ENCODE peak calls at places on chromosome 18, in nine cellular contexts. One of them, this sample, is unnamed.
A peak's percentile ranks its signal among the peaks of the same experiment; 100 is the strongest.

GRCh38 chr18:66495844-66496243 is 108.0 kb downstream of the CDH19 start:
- DNase-seq in fibroblast of the conjunctiva: no peak
- DNase-seq in EH: no peak
- DNase-seq in NCI-H69: peak; percentile 91
- DNase-seq in G401: peak; percentile 78
- DNase-seq in NCI-H2029 treated with DMSO at 0.1 percent for 48 hours: no peak
- DNase-seq in CD4-positive, alpha-beta T cell: no peak
- DNase-seq in endothelial cell: peak; percentile 85
- DNase-seq in T follicular helper cell: no peak
- DNase-seq in this sample: no peak

GRCh38 chr18:13241893-13242175 is 23.3 kb downstream of the LDLRAD4 start:
- DNase-seq in fibroblast of the conjunctiva: no peak
- DNase-seq in EH: no peak
- DNase-seq in NCI-H69: no peak
- DNase-seq in G401: no peak
- DNase-seq in NCI-H2029 treated with DMSO at 0.1 percent for 48 hours: no peak
- DNase-seq in CD4-positive, alpha-beta T cell: no peak
- DNase-seq in endothelial cell: no peak
- DNase-seq in T follicular helper cell: no peak
- DNase-seq in this sample: no peak

GRCh38 chr18:7809978-7810377 is 242.9 kb downstream of the PTPRM start:
- DNase-seq in fibroblast of the conjunctiva: no peak
- DNase-seq in EH: no peak
- DNase-seq in NCI-H69: no peak
- DNase-seq in G401: no peak
- DNase-seq in NCI-H2029 treated with DMSO at 0.1 percent for 48 hours: no peak
- DNase-seq in CD4-positive, alpha-beta T cell: no peak
- DNase-seq in endothelial cell: no peak
- DNase-seq in T follicular helper cell: no peak
- DNase-seq in this sample: no peak

GRCh38 chr18:21391074-21391673 is 149.1 kb downstream of the GREB1L start:
- DNase-seq in fibroblast of the conjunctiva: peak; percentile 5
- DNase-seq in EH: peak; percentile 78
- DNase-seq in NCI-H69: peak; percentile 100
- DNase-seq in G401: no peak
- DNase-seq in NCI-H2029 treated with DMSO at 0.1 percent for 48 hours: no peak
- DNase-seq in CD4-positive, alpha-beta T cell: no peak
- DNase-seq in endothelial cell: no peak
- DNase-seq in T follicular helper cell: no peak
- DNase-seq in this sample: no peak

GRCh38 chr18:63159590-63159989 is 160.0 kb downstream of the BCL2 start:
- DNase-seq in fibroblast of the conjunctiva: no peak
- DNase-seq in EH: no peak
- DNase-seq in NCI-H69: no peak
- DNase-seq in G401: no peak
- DNase-seq in NCI-H2029 treated with DMSO at 0.1 percent for 48 hours: no peak
- DNase-seq in CD4-positive, alpha-beta T cell: no peak
- DNase-seq in endothelial cell: no peak
- DNase-seq in T follicular helper cell: no peak
- DNase-seq in this sample: no peak

GRCh38 chr18:51120809-51121596 is 76.5 kb downstream of the MEX3C start:
- DNase-seq in fibroblast of the conjunctiva: no peak
- DNase-seq in EH: no peak
- DNase-seq in NCI-H69: no peak
- DNase-seq in G401: no peak
- DNase-seq in NCI-H2029 treated with DMSO at 0.1 percent for 48 hours: no peak
- DNase-seq in CD4-positive, alpha-beta T cell: no peak
- DNase-seq in endothelial cell: no peak
- DNase-seq in T follicular helper cell: no peak
- DNase-seq in this sample: no peak

GRCh38 chr18:5546660-5547059 is 2.9 kb upstream of the EPB41L3 start:
- DNase-seq in fibroblast of the conjunctiva: peak; percentile 65
- DNase-seq in EH: peak; percentile 3
- DNase-seq in NCI-H69: peak; percentile 89
- DNase-seq in G401: peak; percentile 82
- DNase-seq in NCI-H2029 treated with DMSO at 0.1 percent for 48 hours: no peak
- DNase-seq in CD4-positive, alpha-beta T cell: no peak
- DNase-seq in endothelial cell: peak; percentile 41
- DNase-seq in T follicular helper cell: no peak
- DNase-seq in this sample: no peak

GRCh38 chr18:24443870-24444269 is 16.6 kb upstream of the HRH4 start:
- DNase-seq in fibroblast of the conjunctiva: no peak
- DNase-seq in EH: no peak
- DNase-seq in NCI-H69: no peak
- DNase-seq in G401: no peak
- DNase-seq in NCI-H2029 treated with DMSO at 0.1 percent for 48 hours: no peak
- DNase-seq in CD4-positive, alpha-beta T cell: no peak
- DNase-seq in endothelial cell: no peak
- DNase-seq in T follicular helper cell: no peak
- DNase-seq in this sample: no peak

GRCh38 chr18:62399781-62400308 is 74.7 kb downstream of the TNFRSF11A start:
- DNase-seq in fibroblast of the conjunctiva: no peak
- DNase-seq in EH: no peak
- DNase-seq in NCI-H69: peak; percentile 97
- DNase-seq in G401: no peak
- DNase-seq in NCI-H2029 treated with DMSO at 0.1 percent for 48 hours: peak; percentile 29
- DNase-seq in CD4-positive, alpha-beta T cell: no peak
- DNase-seq in endothelial cell: peak; percentile 27
- DNase-seq in T follicular helper cell: no peak
- DNase-seq in this sample: no peak

GRCh38 chr18:76462326-76462694 is 32.7 kb downstream of the ZNF516 start:
- DNase-seq in fibroblast of the conjunctiva: no peak
- DNase-seq in EH: no peak
- DNase-seq in NCI-H69: no peak
- DNase-seq in G401: no peak
- DNase-seq in NCI-H2029 treated with DMSO at 0.1 percent for 48 hours: no peak
- DNase-seq in CD4-positive, alpha-beta T cell: no peak
- DNase-seq in endothelial cell: no peak
- DNase-seq in T follicular helper cell: no peak
- DNase-seq in this sample: no peak

GRCh38 chr18:63224574-63224973 is 95.0 kb downstream of the BCL2 start:
- DNase-seq in fibroblast of the conjunctiva: no peak
- DNase-seq in EH: no peak
- DNase-seq in NCI-H69: no peak
- DNase-seq in G401: no peak
- DNase-seq in NCI-H2029 treated with DMSO at 0.1 percent for 48 hours: no peak
- DNase-seq in CD4-positive, alpha-beta T cell: no peak
- DNase-seq in endothelial cell: no peak
- DNase-seq in T follicular helper cell: no peak
- DNase-seq in this sample: no peak

GRCh38 chr18:80169607-80170006 is 60.5 kb downstream of the ADNP2 start:
- DNase-seq in fibroblast of the conjunctiva: no peak
- DNase-seq in EH: no peak
- DNase-seq in NCI-H69: no peak
- DNase-seq in G401: no peak
- DNase-seq in NCI-H2029 treated with DMSO at 0.1 percent for 48 hours: no peak
- DNase-seq in CD4-positive, alpha-beta T cell: no peak
- DNase-seq in endothelial cell: no peak
- DNase-seq in T follicular helper cell: no peak
- DNase-seq in this sample: no peak

GRCh38 chr18:13450289-13451207 is 232.0 kb downstream of the LDLRAD4 start:
- DNase-seq in fibroblast of the conjunctiva: no peak
- DNase-seq in EH: no peak
- DNase-seq in NCI-H69: no peak
- DNase-seq in G401: no peak
- DNase-seq in NCI-H2029 treated with DMSO at 0.1 percent for 48 hours: no peak
- DNase-seq in CD4-positive, alpha-beta T cell: no peak
- DNase-seq in endothelial cell: no peak
- DNase-seq in T follicular helper cell: no peak
- DNase-seq in this sample: no peak

GRCh38 chr18:55334875-55335274 is 253.1 kb downstream of the TCF4 start:
- DNase-seq in fibroblast of the conjunctiva: no peak
- DNase-seq in EH: no peak
- DNase-seq in NCI-H69: peak; percentile 99
- DNase-seq in G401: peak; percentile 83
- DNase-seq in NCI-H2029 treated with DMSO at 0.1 percent for 48 hours: no peak
- DNase-seq in CD4-positive, alpha-beta T cell: no peak
- DNase-seq in endothelial cell: no peak
- DNase-seq in T follicular helper cell: no peak
- DNase-seq in this sample: no peak

GRCh38 chr18:79518683-79519128 is 123.0 kb downstream of the NFATC1 start:
- DNase-seq in fibroblast of the conjunctiva: no peak
- DNase-seq in EH: no peak
- DNase-seq in NCI-H69: no peak
- DNase-seq in G401: no peak
- DNase-seq in NCI-H2029 treated with DMSO at 0.1 percent for 48 hours: no peak
- DNase-seq in CD4-positive, alpha-beta T cell: no peak
- DNase-seq in endothelial cell: peak; percentile 2
- DNase-seq in T follicular helper cell: no peak
- DNase-seq in this sample: no peak

GRCh38 chr18:6591491-6591890 is 138.0 kb upstream of the ARHGAP28 start:
- DNase-seq in fibroblast of the conjunctiva: no peak
- DNase-seq in EH: peak; percentile 72
- DNase-seq in NCI-H69: no peak
- DNase-seq in G401: no peak
- DNase-seq in NCI-H2029 treated with DMSO at 0.1 percent for 48 hours: no peak
- DNase-seq in CD4-positive, alpha-beta T cell: no peak
- DNase-seq in endothelial cell: no peak
- DNase-seq in T follicular helper cell: no peak
- DNase-seq in this sample: no peak

GRCh38 chr18:5339202-5339834 is 43.8 kb upstream of the ZBTB14 start:
- DNase-seq in fibroblast of the conjunctiva: no peak
- DNase-seq in EH: no peak
- DNase-seq in NCI-H69: no peak
- DNase-seq in G401: no peak
- DNase-seq in NCI-H2029 treated with DMSO at 0.1 percent for 48 hours: no peak
- DNase-seq in CD4-positive, alpha-beta T cell: no peak
- DNase-seq in endothelial cell: no peak
- DNase-seq in T follicular helper cell: no peak
- DNase-seq in this sample: no peak

GRCh38 chr18:66317243-66318090 is 286.4 kb downstream of the CDH19 start:
- DNase-seq in fibroblast of the conjunctiva: no peak
- DNase-seq in EH: no peak
- DNase-seq in NCI-H69: no peak
- DNase-seq in G401: no peak
- DNase-seq in NCI-H2029 treated with DMSO at 0.1 percent for 48 hours: no peak
- DNase-seq in CD4-positive, alpha-beta T cell: no peak
- DNase-seq in endothelial cell: no peak
- DNase-seq in T follicular helper cell: no peak
- DNase-seq in this sample: no peak

GRCh38 chr18:28805491-28805890 is 628.6 kb upstream of the CDH2 start:
- DNase-seq in fibroblast of the conjunctiva: no peak
- DNase-seq in EH: no peak
- DNase-seq in NCI-H69: no peak
- DNase-seq in G401: no peak
- DNase-seq in NCI-H2029 treated with DMSO at 0.1 percent for 48 hours: no peak
- DNase-seq in CD4-positive, alpha-beta T cell: no peak
- DNase-seq in endothelial cell: no peak
- DNase-seq in T follicular helper cell: no peak
- DNase-seq in this sample: no peak

GRCh38 chr18:59662008-59662701 is 35.1 kb downstream of the CCBE1 start:
- DNase-seq in fibroblast of the conjunctiva: no peak
- DNase-seq in EH: peak; percentile 66
- DNase-seq in NCI-H69: peak; percentile 94
- DNase-seq in G401: no peak
- DNase-seq in NCI-H2029 treated with DMSO at 0.1 percent for 48 hours: no peak
- DNase-seq in CD4-positive, alpha-beta T cell: no peak
- DNase-seq in endothelial cell: no peak
- DNase-seq in T follicular helper cell: no peak
- DNase-seq in this sample: no peak

GRCh38 chr18:79772108-79772864 is 25.5 kb upstream of the KCNG2 start:
- DNase-seq in fibroblast of the conjunctiva: no peak
- DNase-seq in EH: no peak
- DNase-seq in NCI-H69: no peak
- DNase-seq in G401: no peak
- DNase-seq in NCI-H2029 treated with DMSO at 0.1 percent for 48 hours: no peak
- DNase-seq in CD4-positive, alpha-beta T cell: no peak
- DNase-seq in endothelial cell: no peak
- DNase-seq in T follicular helper cell: no peak
- DNase-seq in this sample: no peak

GRCh38 chr18:61988100-61988499 is 95.3 kb upstream of the RNF152 start:
- DNase-seq in fibroblast of the conjunctiva: no peak
- DNase-seq in EH: peak; percentile 80
- DNase-seq in NCI-H69: peak; percentile 82
- DNase-seq in G401: peak; percentile 27
- DNase-seq in NCI-H2029 treated with DMSO at 0.1 percent for 48 hours: no peak
- DNase-seq in CD4-positive, alpha-beta T cell: no peak
- DNase-seq in endothelial cell: no peak
- DNase-seq in T follicular helper cell: no peak
- DNase-seq in this sample: no peak

GRCh38 chr18:63579643-63580042 is 7.5 kb upstream of the SERPINB13 start:
- DNase-seq in fibroblast of the conjunctiva: no peak
- DNase-seq in EH: no peak
- DNase-seq in NCI-H69: no peak
- DNase-seq in G401: no peak
- DNase-seq in NCI-H2029 treated with DMSO at 0.1 percent for 48 hours: no peak
- DNase-seq in CD4-positive, alpha-beta T cell: no peak
- DNase-seq in endothelial cell: no peak
- DNase-seq in T follicular helper cell: no peak
- DNase-seq in this sample: no peak

GRCh38 chr18:61738042-61738441 is 154.8 kb downstream of the RNF152 start:
- DNase-seq in fibroblast of the conjunctiva: no peak
- DNase-seq in EH: no peak
- DNase-seq in NCI-H69: no peak
- DNase-seq in G401: peak; percentile 75
- DNase-seq in NCI-H2029 treated with DMSO at 0.1 percent for 48 hours: no peak
- DNase-seq in CD4-positive, alpha-beta T cell: no peak
- DNase-seq in endothelial cell: no peak
- DNase-seq in T follicular helper cell: no peak
- DNase-seq in this sample: no peak

GRCh38 chr18:8091042-8091441 is 518.2 kb upstream of the RAB12 start:
- DNase-seq in fibroblast of the conjunctiva: peak; percentile 17
- DNase-seq in EH: no peak
- DNase-seq in NCI-H69: no peak
- DNase-seq in G401: no peak
- DNase-seq in NCI-H2029 treated with DMSO at 0.1 percent for 48 hours: no peak
- DNase-seq in CD4-positive, alpha-beta T cell: no peak
- DNase-seq in endothelial cell: no peak
- DNase-seq in T follicular helper cell: no peak
- DNase-seq in this sample: no peak

GRCh38 chr18:25621144-25621543 is 269.2 kb upstream of the ZNF521 start:
- DNase-seq in fibroblast of the conjunctiva: no peak
- DNase-seq in EH: no peak
- DNase-seq in NCI-H69: no peak
- DNase-seq in G401: no peak
- DNase-seq in NCI-H2029 treated with DMSO at 0.1 percent for 48 hours: no peak
- DNase-seq in CD4-positive, alpha-beta T cell: no peak
- DNase-seq in endothelial cell: no peak
- DNase-seq in T follicular helper cell: no peak
- DNase-seq in this sample: no peak

GRCh38 chr18:33421225-33421624 is 19.3 kb downstream of the CCDC178 start:
- DNase-seq in fibroblast of the conjunctiva: no peak
- DNase-seq in EH: no peak
- DNase-seq in NCI-H69: no peak
- DNase-seq in G401: no peak
- DNase-seq in NCI-H2029 treated with DMSO at 0.1 percent for 48 hours: no peak
- DNase-seq in CD4-positive, alpha-beta T cell: no peak
- DNase-seq in endothelial cell: no peak
- DNase-seq in T follicular helper cell: no peak
- DNase-seq in this sample: no peak

GRCh38 chr18:77397056-77397455 is 147.4 kb downstream of the GALR1 start:
- DNase-seq in fibroblast of the conjunctiva: no peak
- DNase-seq in EH: no peak
- DNase-seq in NCI-H69: no peak
- DNase-seq in G401: no peak
- DNase-seq in NCI-H2029 treated with DMSO at 0.1 percent for 48 hours: no peak
- DNase-seq in CD4-positive, alpha-beta T cell: no peak
- DNase-seq in endothelial cell: no peak
- DNase-seq in T follicular helper cell: no peak
- DNase-seq in this sample: no peak